ENCODE peak calls at places on chromosomes 16 and 17, in nine cellular contexts. B, O, F, D, X, P, A, V and H are unnamed samples.

GRCh38 chr16:72850863-72851262 is 197.1 kb downstream of the ZFHX3 start:
- DNase-seq in D (peak), P (no peak), X (no peak), V (no peak), O (peak), B (no peak), A (no peak), F (no peak), H (no peak)

GRCh38 chr16:78988361-78988992 is 612.1 kb downstream of the MAF start:
- DNase-seq in F (no peak), A (no peak), P (no peak), V (no peak), B (no peak), D (no peak), O (no peak), X (no peak), H (no peak)

GRCh38 chr16:10920726-10921427 is 21.4 kb downstream of the DEXI start:
- DNase-seq in V (no peak), O (no peak), P (no peak), X (no peak), B (no peak), D (no peak), F (no peak), A (no peak), H (no peak)

GRCh38 chr16:31134625-31135534 is 647 bp downstream of the PRSS8 start:
- DNase-seq in V (no peak), D (no peak), A (peak), F (no peak), B (no peak), O (no peak), P (no peak), X (peak), H (no peak)

GRCh38 chr17:3610523-3610922 is 1.3 kb upstream of the TRPV1 start:
- DNase-seq in A (no peak), O (no peak), B (no peak), V (no peak), X (no peak), F (no peak), D (no peak), P (no peak), H (no peak)

GRCh38 chr16:72677662-72678447 is 370.1 kb downstream of the ZFHX3 start:
- DNase-seq in D (peak), B (no peak), P (peak), X (no peak), A (no peak), V (no peak), F (peak), O (peak), H (no peak)

GRCh38 chr17:43655702-43656275 is 5.9 kb downstream of the MEOX1 start:
- DNase-seq in F (no peak), O (no peak), A (no peak), X (no peak), V (no peak), D (no peak), B (no peak), P (no peak), H (no peak)

GRCh38 chr16:27253526-27253930 is 15.0 kb downstream of the NSMCE1 start:
- DNase-seq in D (peak), B (no peak), A (no peak), X (no peak), O (peak), P (peak), F (peak), V (no peak), H (peak)

GRCh38 chr16:49312389-49312990 is 30.9 kb upstream of the CBLN1 start:
- DNase-seq in X (no peak), A (no peak), V (no peak), B (no peak), D (no peak), F (no peak), P (no peak), O (no peak), H (no peak)

GRCh38 chr16:20849587-20850390 is 43.5 kb downstream of the REXO5 start:
- DNase-seq in A (peak), X (peak), P (peak), B (peak), O (peak), V (peak), D (peak), F (no peak), H (no peak)

GRCh38 chr17:12624221-12624620 is 41.5 kb upstream of the MYOCD start:
- DNase-seq in O (peak), F (peak), A (no peak), P (no peak), X (no peak), D (no peak), B (no peak), V (no peak), H (no peak)

GRCh38 chr16:13014516-13014915 is 113.1 kb downstream of the SHISA9 start:
- DNase-seq in O (no peak), D (no peak), F (no peak), P (no peak), X (no peak), A (no peak), V (no peak), B (no peak), H (no peak)